ENCODE peak calls at places on chromosomes 4 and X, in five cellular contexts. S is kidney epithelial cell, V is suprapubic skin, Z is fibroblast of mammary gland, U is astrocyte of the spinal cord. Q is an unnamed sample.

GRCh38 chr4:99945718-99946345 is 586 bp downstream of the DNAJB14 start:
- DNase-seq in U (peak), V (no peak), S (no peak), Z (peak), Q (peak)

GRCh38 chrX:26352891-26353430 is 137.0 kb downstream of the MAGEB5 start:
- DNase-seq in V (no peak), S (no peak), U (no peak), Z (no peak), Q (no peak)

GRCh38 chr4:3009422-3009821 is 46.1 kb downstream of the GRK4 start:
- DNase-seq in S (no peak), V (peak), U (peak), Z (peak), Q (peak)

GRCh38 chrX:1323315-1323714 is 13.3 kb upstream of the IL3RA start:
- DNase-seq in S (no peak), V (no peak), Z (no peak), U (no peak), Q (no peak)

GRCh38 chr4:141636771-141637460 is 533 bp downstream of the IL15 start:
- DNase-seq in Z (peak), U (peak), V (no peak), S (no peak), Q (peak)

GRCh38 chrX:40571600-40571999 is 9.2 kb upstream of the ATP6AP2 start:
- DNase-seq in V (no peak), Z (no peak), U (no peak), S (no peak), Q (no peak)

GRCh38 chrX:8364369-8365141 is 100.1 kb upstream of the VCX3B start:
- DNase-seq in V (no peak), U (no peak), S (no peak), Z (no peak), Q (peak)

GRCh38 chrX:139889760-139890159 is 43.1 kb downstream of the ATP11C start:
- DNase-seq in S (peak), Z (peak), V (no peak), U (peak), Q (peak)

GRCh38 chr4:176690716-176691115 is 102.0 kb downstream of the VEGFC start:
- DNase-seq in U (no peak), Z (no peak), V (no peak), S (no peak), Q (no peak)

GRCh38 chr4:140152760-140153418 is 1.1 kb downstream of the MAML3 start:
- DNase-seq in S (no peak), Z (peak), U (peak), V (peak), Q (peak)

GRCh38 chr4:115852767-115853091 is 739.3 kb upstream of the NDST4 start:
- DNase-seq in S (no peak), U (no peak), V (no peak), Z (no peak), Q (no peak)

GRCh38 chr4:183747931-183748664 is 89.0 kb downstream of the TRAPPC11 start:
- DNase-seq in Z (no peak), U (no peak), S (no peak), V (no peak), Q (no peak)

GRCh38 chr4:26819478-26819877 is 41.2 kb upstream of the STIM2 start:
- DNase-seq in V (no peak), Z (no peak), U (no peak), S (no peak), Q (no peak)

GRCh38 chr4:100641326-100641725 is 123.5 kb upstream of the EMCN start:
- DNase-seq in V (no peak), S (no peak), Z (no peak), U (no peak), Q (no peak)

GRCh38 chr4:92514632-92515031 is 210.9 kb downstream of the GRID2 start:
- DNase-seq in U (no peak), S (no peak), Z (no peak), V (no peak), Q (no peak)

GRCh38 chrX:128653524-128653923 is 601.3 kb upstream of the ACTRT1 start:
- DNase-seq in S (no peak), V (no peak), U (no peak), Z (no peak), Q (no peak)

GRCh38 chrX:103716967-103717366 is 6.3 kb downstream of the TMEM31 start:
- DNase-seq in U (peak), S (no peak), V (no peak), Z (peak), Q (peak)

GRCh38 chrX:139194571-139195280 is 335.8 kb upstream of the F9 start:
- DNase-seq in V (no peak), U (no peak), Z (no peak), S (no peak), Q (peak)

GRCh38 chrX:122203399-122203798 is 980.7 kb upstream of the GRIA3 start:
- DNase-seq in U (no peak), S (no peak), Z (no peak), V (no peak), Q (no peak)

GRCh38 chr4:87081826-87082225 is 138.6 kb downstream of the KLHL8 start:
- DNase-seq in Z (no peak), U (no peak), V (no peak), S (no peak), Q (peak)

GRCh38 chr4:107130157-107130556 is 94.0 kb upstream of the DKK2 start:
- DNase-seq in S (no peak), U (no peak), Z (peak), V (no peak), Q (peak)

GRCh38 chr4:47270226-47270888 is 193.1 kb downstream of the COMMD8 start:
- DNase-seq in S (no peak), Z (no peak), U (no peak), V (no peak), Q (no peak)

GRCh38 chr4:66555301-66555700 is 885.0 kb upstream of the EPHA5 start:
- DNase-seq in V (no peak), Z (no peak), U (peak), S (no peak), Q (peak)

GRCh38 chr4:168028970-168029610 is 63.2 kb upstream of the ANXA10 start:
- DNase-seq in V (no peak), U (no peak), S (no peak), Z (peak), Q (peak)

DNA sequence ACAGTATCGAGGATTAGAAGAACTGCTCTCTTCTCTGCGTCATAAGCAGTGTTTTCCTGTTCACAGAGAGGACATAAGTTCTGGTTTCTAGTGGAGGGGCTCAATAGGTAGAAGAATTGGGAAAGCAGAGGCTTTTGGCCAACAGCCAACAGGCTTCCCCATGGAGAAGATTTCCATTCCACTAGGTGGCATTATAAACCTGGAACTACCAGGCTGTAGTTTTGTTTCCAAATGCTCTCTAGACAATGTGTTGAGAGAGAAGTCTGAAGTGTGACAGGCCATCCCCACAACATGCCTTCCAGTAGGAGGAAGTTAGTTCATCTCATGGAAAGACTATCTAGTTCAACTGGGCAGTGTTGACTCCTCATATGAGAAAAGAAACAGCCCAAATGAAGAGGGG is 63.8 kb upstream of the ANXA10 start:
- DNase-seq in Z (peak), V (no peak), U (no peak), S (no peak), Q (peak)
- TF ChIP-seq CTCF in Z (peak), V (no peak), U (no peak), S (no peak), Q (peak)

GRCh38 chr4:173506780-173507211 is 23.2 kb downstream of the HAND2 start:
- DNase-seq in U (no peak), V (no peak), S (no peak), Z (no peak), Q (no peak)
- H3K4me3 ChIP-seq in U (peak), V (peak), S (peak), Z (no peak), Q (no peak)

GRCh38 chr4:163556169-163556568 is 61.7 kb downstream of the TMA16 start:
- DNase-seq in Z (peak), V (no peak), U (peak), S (no peak), Q (no peak)

GRCh38 chr4:163558539-163559044 is 64.1 kb downstream of the TMA16 start:
- DNase-seq in U (no peak), S (no peak), Z (no peak), V (no peak), Q (peak)

GRCh38 chr4:163556650-163557391 is 62.3 kb downstream of the TMA16 start:
- DNase-seq in V (no peak), Z (no peak), U (no peak), S (no peak), Q (no peak)

GRCh38 chr4:163553146-163553545 is 58.7 kb downstream of the TMA16 start:
- DNase-seq in U (no peak), S (no peak), V (no peak), Z (no peak), Q (no peak)

GRCh38 chr4:163554870-163555465 is 60.5 kb downstream of the TMA16 start:
- DNase-seq in U (peak), V (no peak), Z (peak), S (no peak), Q (peak)
- TF ChIP-seq CTCF in U (peak), V (peak), Z (peak), S (peak), Q (peak)

DNA sequence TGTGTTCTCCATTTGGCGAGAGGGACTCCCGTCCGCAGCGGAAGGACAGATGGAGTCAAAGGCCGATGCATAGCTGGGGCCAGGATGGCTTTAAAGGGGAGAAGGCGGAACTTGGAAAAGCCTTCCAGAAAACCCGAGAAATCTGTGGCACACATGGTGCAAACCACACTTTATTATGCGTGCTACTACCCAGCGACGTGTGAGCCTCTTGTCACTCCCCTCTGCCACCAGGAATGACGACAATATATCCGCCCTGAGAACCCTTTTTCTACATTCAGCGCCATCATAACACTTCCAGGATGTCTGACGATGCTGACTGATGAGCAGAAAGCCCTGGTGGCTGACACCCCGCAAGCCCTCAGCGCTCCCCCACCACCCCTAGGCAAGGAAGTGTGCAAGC is 689 bp upstream of the DCHS2 start:
- DNase-seq in S (no peak), Z (no peak), V (no peak), U (no peak), Q (no peak)
- H3K4me3 ChIP-seq in S (no peak), Z (no peak), V (peak), U (no peak), Q (no peak)

GRCh38 chr4:73341454-73341853 is 62.6 kb upstream of the ALB start:
- DNase-seq in S (peak), Z (peak), V (no peak), U (peak), Q (peak)
- TF ChIP-seq CTCF in S (peak), Z (peak), V (no peak), U (peak), Q (peak)